ENCODE peak calls at places on chromosomes 11 and 22, in seven cellular contexts. One of them, this sample, is unnamed.

GRCh38 chr11:118851970-118852369 is 31.7 kb upstream of the CXCR5 start:
- DNase-seq in EL: no peak
- DNase-seq in Peyer's patch: no peak
- DNase-seq in globus pallidus: no peak
- DNase-seq in AG08395: no peak
- DNase-seq in mammary epithelial cell: no peak
- DNase-seq in NCI-H510A treated with DMSO at 0.1 percent for 48 hours: no peak
- DNase-seq in this sample: no peak

GRCh38 chr22:22378446-22379415 is 129.8 kb downstream of the ZNF280B start:
- DNase-seq in EL: no peak
- DNase-seq in Peyer's patch: no peak
- DNase-seq in globus pallidus: no peak
- DNase-seq in AG08395: no peak
- DNase-seq in mammary epithelial cell: no peak
- DNase-seq in NCI-H510A treated with DMSO at 0.1 percent for 48 hours: no peak
- DNase-seq in this sample: no peak

GRCh38 chr11:111312076-111312475 is 13.7 kb downstream of the POU2AF3 start:
- DNase-seq in EL: no peak
- DNase-seq in Peyer's patch: no peak
- DNase-seq in globus pallidus: no peak
- DNase-seq in AG08395: no peak
- DNase-seq in mammary epithelial cell: no peak
- DNase-seq in NCI-H510A treated with DMSO at 0.1 percent for 48 hours: peak
- DNase-seq in this sample: no peak

GRCh38 chr11:68008381-68009337 is 1.5 kb upstream of the ALDH3B1 start:
- DNase-seq in EL: no peak
- DNase-seq in Peyer's patch: peak
- DNase-seq in globus pallidus: no peak
- DNase-seq in AG08395: no peak
- DNase-seq in mammary epithelial cell: no peak
- DNase-seq in NCI-H510A treated with DMSO at 0.1 percent for 48 hours: peak
- DNase-seq in this sample: no peak

GRCh38 chr11:12086271-12087074 is 23.9 kb upstream of the MICAL2 start:
- DNase-seq in EL: peak
- DNase-seq in Peyer's patch: peak
- DNase-seq in globus pallidus: no peak
- DNase-seq in AG08395: peak
- DNase-seq in mammary epithelial cell: peak
- DNase-seq in NCI-H510A treated with DMSO at 0.1 percent for 48 hours: no peak
- DNase-seq in this sample: peak

GRCh38 chr22:47259990-47260389 is 497.5 kb downstream of the TBC1D22A start:
- DNase-seq in EL: no peak
- DNase-seq in Peyer's patch: no peak
- DNase-seq in globus pallidus: no peak
- DNase-seq in AG08395: no peak
- DNase-seq in mammary epithelial cell: no peak
- DNase-seq in NCI-H510A treated with DMSO at 0.1 percent for 48 hours: no peak
- DNase-seq in this sample: no peak

GRCh38 chr11:108929241-108929640 is 264.4 kb downstream of the DDX10 start:
- DNase-seq in EL: peak
- DNase-seq in Peyer's patch: no peak
- DNase-seq in globus pallidus: no peak
- DNase-seq in AG08395: peak
- DNase-seq in mammary epithelial cell: peak
- DNase-seq in NCI-H510A treated with DMSO at 0.1 percent for 48 hours: no peak
- DNase-seq in this sample: no peak

GRCh38 chr11:64784813-64785581 is 6.7 kb upstream of the SF1 start:
- DNase-seq in EL: no peak
- DNase-seq in Peyer's patch: no peak
- DNase-seq in globus pallidus: no peak
- DNase-seq in AG08395: no peak
- DNase-seq in mammary epithelial cell: no peak
- DNase-seq in NCI-H510A treated with DMSO at 0.1 percent for 48 hours: no peak
- DNase-seq in this sample: no peak

GRCh38 chr22:43854786-43855271 is 7.5 kb downstream of the SULT4A1 start:
- DNase-seq in EL: no peak
- DNase-seq in Peyer's patch: peak
- DNase-seq in globus pallidus: no peak
- DNase-seq in AG08395: no peak
- DNase-seq in mammary epithelial cell: no peak
- DNase-seq in NCI-H510A treated with DMSO at 0.1 percent for 48 hours: no peak
- DNase-seq in this sample: no peak

GRCh38 chr11:69841859-69842698 is 22.9 kb upstream of the FGF3 start:
- DNase-seq in EL: peak
- DNase-seq in Peyer's patch: peak
- DNase-seq in globus pallidus: no peak
- DNase-seq in AG08395: no peak
- DNase-seq in mammary epithelial cell: no peak
- DNase-seq in NCI-H510A treated with DMSO at 0.1 percent for 48 hours: no peak
- DNase-seq in this sample: peak

GRCh38 chr11:111001091-111001430 is 244.5 kb upstream of the POU2AF2 start:
- DNase-seq in EL: no peak
- DNase-seq in Peyer's patch: no peak
- DNase-seq in globus pallidus: no peak
- DNase-seq in AG08395: no peak
- DNase-seq in mammary epithelial cell: no peak
- DNase-seq in NCI-H510A treated with DMSO at 0.1 percent for 48 hours: no peak
- DNase-seq in this sample: no peak

GRCh38 chr11:64866173-64866491 is 12.3 kb downstream of the EHD1 start:
- DNase-seq in EL: no peak
- DNase-seq in Peyer's patch: no peak
- DNase-seq in globus pallidus: no peak
- DNase-seq in AG08395: no peak
- DNase-seq in mammary epithelial cell: no peak
- DNase-seq in NCI-H510A treated with DMSO at 0.1 percent for 48 hours: no peak
- DNase-seq in this sample: no peak

GRCh38 chr11:86414032-86414431 is 39.3 kb downstream of the CCDC81 start:
- DNase-seq in EL: no peak
- DNase-seq in Peyer's patch: no peak
- DNase-seq in globus pallidus: no peak
- DNase-seq in AG08395: no peak
- DNase-seq in mammary epithelial cell: peak
- DNase-seq in NCI-H510A treated with DMSO at 0.1 percent for 48 hours: no peak
- DNase-seq in this sample: no peak

GRCh38 chr22:39502109-39502788 is at the start of gene MIEF1:
- DNase-seq in EL: peak
- DNase-seq in Peyer's patch: peak
- DNase-seq in globus pallidus: peak
- DNase-seq in AG08395: peak
- DNase-seq in mammary epithelial cell: peak
- DNase-seq in NCI-H510A treated with DMSO at 0.1 percent for 48 hours: peak
- DNase-seq in this sample: peak

GRCh38 chr22:37930270-37930951 is 23.0 kb downstream of the C22orf23 start:
- DNase-seq in EL: peak
- DNase-seq in Peyer's patch: no peak
- DNase-seq in globus pallidus: peak
- DNase-seq in AG08395: peak
- DNase-seq in mammary epithelial cell: no peak
- DNase-seq in NCI-H510A treated with DMSO at 0.1 percent for 48 hours: no peak
- DNase-seq in this sample: peak

GRCh38 chr11:5307256-5308019 is 5.7 kb upstream of the OR51B4 start:
- DNase-seq in EL: no peak
- DNase-seq in Peyer's patch: no peak
- DNase-seq in globus pallidus: no peak
- DNase-seq in AG08395: no peak
- DNase-seq in mammary epithelial cell: no peak
- DNase-seq in NCI-H510A treated with DMSO at 0.1 percent for 48 hours: no peak
- DNase-seq in this sample: no peak

GRCh38 chr11:115456019-115456418 is 48.2 kb downstream of the CADM1 start:
- DNase-seq in EL: no peak
- DNase-seq in Peyer's patch: no peak
- DNase-seq in globus pallidus: no peak
- DNase-seq in AG08395: no peak
- DNase-seq in mammary epithelial cell: no peak
- DNase-seq in NCI-H510A treated with DMSO at 0.1 percent for 48 hours: no peak
- DNase-seq in this sample: no peak

GRCh38 chr11:70481625-70482528 is 83.5 kb downstream of the CTTN start:
- DNase-seq in EL: peak
- DNase-seq in Peyer's patch: peak
- DNase-seq in globus pallidus: no peak
- DNase-seq in AG08395: peak
- DNase-seq in mammary epithelial cell: peak
- DNase-seq in NCI-H510A treated with DMSO at 0.1 percent for 48 hours: no peak
- DNase-seq in this sample: no peak

GRCh38 chr22:29308791-29309262 is 2.4 kb downstream of the GAS2L1 start:
- DNase-seq in EL: peak
- DNase-seq in Peyer's patch: peak
- DNase-seq in globus pallidus: no peak
- DNase-seq in AG08395: peak
- DNase-seq in mammary epithelial cell: peak
- DNase-seq in NCI-H510A treated with DMSO at 0.1 percent for 48 hours: no peak
- DNase-seq in this sample: no peak

GRCh38 chr22:45451988-45452387 is 38.5 kb downstream of the RIBC2 start:
- DNase-seq in EL: no peak
- DNase-seq in Peyer's patch: no peak
- DNase-seq in globus pallidus: no peak
- DNase-seq in AG08395: no peak
- DNase-seq in mammary epithelial cell: no peak
- DNase-seq in NCI-H510A treated with DMSO at 0.1 percent for 48 hours: no peak
- DNase-seq in this sample: no peak

GRCh38 chr22:45965565-45965962 is 11.4 kb downstream of the WNT7B start:
- DNase-seq in EL: no peak
- DNase-seq in Peyer's patch: no peak
- DNase-seq in globus pallidus: no peak
- DNase-seq in AG08395: no peak
- DNase-seq in mammary epithelial cell: no peak
- DNase-seq in NCI-H510A treated with DMSO at 0.1 percent for 48 hours: no peak
- DNase-seq in this sample: no peak

This sample was measured in cerebellar cortex.